ENCODE peak calls at places on chromosome 9, in eight cellular contexts. One of them, this sample, is unnamed.

GRCh38 chr9:86043999-86044398 is 55.4 kb downstream of the GOLM1 start:
- DNase-seq in Peyer's patch: no peak
- DNase-seq in naive thymus-derived CD8-positive, alpha-beta T cell: no peak
- DNase-seq in GDM1: no peak
- DNase-seq in COR-L47: peak; percentile 22
- DNase-seq in kidney tubule cell: no peak
- DNase-seq in T-helper 2 cell: no peak
- DNase-seq in CD8-positive, alpha-beta T cell: no peak
- DNase-seq in this sample: no peak

GRCh38 chr9:89483592-89484474 is 14.1 kb downstream of the SEMA4D start:
- DNase-seq in kidney tubule cell: no peak
- DNase-seq in T-helper 2 cell: peak; percentile 68
- DNase-seq in CD8-positive, alpha-beta T cell: peak; percentile 74
- DNase-seq in COR-L47: no peak
- DNase-seq in Peyer's patch: peak; percentile 94
- DNase-seq in naive thymus-derived CD8-positive, alpha-beta T cell: peak; percentile 75
- DNase-seq in GDM1: no peak
- DNase-seq in this sample: no peak

GRCh38 chr9:129322022-129322621 is 144.1 kb upstream of the IER5L start:
- DNase-seq in T-helper 2 cell: no peak
- DNase-seq in COR-L47: no peak
- DNase-seq in GDM1: no peak
- DNase-seq in naive thymus-derived CD8-positive, alpha-beta T cell: no peak
- DNase-seq in CD8-positive, alpha-beta T cell: no peak
- DNase-seq in kidney tubule cell: no peak
- DNase-seq in Peyer's patch: no peak
- DNase-seq in this sample: no peak

GRCh38 chr9:88922091-88922490 is 69.2 kb upstream of the S1PR3 start:
- DNase-seq in CD8-positive, alpha-beta T cell: peak; percentile 33
- DNase-seq in kidney tubule cell: no peak
- DNase-seq in T-helper 2 cell: peak; percentile 30
- DNase-seq in GDM1: no peak
- DNase-seq in Peyer's patch: peak; percentile 84
- DNase-seq in COR-L47: no peak
- DNase-seq in naive thymus-derived CD8-positive, alpha-beta T cell: peak; percentile 57
- DNase-seq in this sample: no peak

GRCh38 chr9:93057703-93058356 is 671 bp upstream of the SUSD3 start:
- DNase-seq in naive thymus-derived CD8-positive, alpha-beta T cell: no peak
- DNase-seq in T-helper 2 cell: peak; percentile 19
- DNase-seq in kidney tubule cell: no peak
- DNase-seq in CD8-positive, alpha-beta T cell: no peak
- DNase-seq in Peyer's patch: peak; percentile 47
- DNase-seq in GDM1: no peak
- DNase-seq in COR-L47: no peak
- DNase-seq in this sample: no peak

GRCh38 chr9:14415947-14416346 is 102.0 kb upstream of the NFIB start:
- DNase-seq in Peyer's patch: no peak
- DNase-seq in COR-L47: no peak
- DNase-seq in kidney tubule cell: peak; percentile 28
- DNase-seq in T-helper 2 cell: no peak
- DNase-seq in naive thymus-derived CD8-positive, alpha-beta T cell: no peak
- DNase-seq in GDM1: no peak
- DNase-seq in CD8-positive, alpha-beta T cell: no peak
- DNase-seq in this sample: no peak

GRCh38 chr9:27276182-27277030 is 20.5 kb downstream of the EQTN start:
- DNase-seq in T-helper 2 cell: no peak
- DNase-seq in CD8-positive, alpha-beta T cell: no peak
- DNase-seq in Peyer's patch: no peak
- DNase-seq in GDM1: peak; percentile 20
- DNase-seq in naive thymus-derived CD8-positive, alpha-beta T cell: peak; percentile 5
- DNase-seq in COR-L47: peak; percentile 42
- DNase-seq in kidney tubule cell: peak; percentile 67
- DNase-seq in this sample: peak; percentile 38

GRCh38 chr9:34590376-34591090 is 1.0 kb upstream of the CNTFR start:
- DNase-seq in T-helper 2 cell: no peak
- DNase-seq in GDM1: no peak
- DNase-seq in naive thymus-derived CD8-positive, alpha-beta T cell: no peak
- DNase-seq in kidney tubule cell: no peak
- DNase-seq in CD8-positive, alpha-beta T cell: no peak
- DNase-seq in Peyer's patch: peak; percentile 76
- DNase-seq in COR-L47: no peak
- DNase-seq in this sample: no peak

GRCh38 chr9:38662763-38663593 is 42.6 kb upstream of the ANKRD18A start:
- DNase-seq in GDM1: no peak
- DNase-seq in CD8-positive, alpha-beta T cell: no peak
- DNase-seq in T-helper 2 cell: no peak
- DNase-seq in Peyer's patch: no peak
- DNase-seq in kidney tubule cell: no peak
- DNase-seq in COR-L47: no peak
- DNase-seq in naive thymus-derived CD8-positive, alpha-beta T cell: no peak
- DNase-seq in this sample: no peak

GRCh38 chr9:115109486-115109885 is 8.5 kb downstream of the TNC start:
- DNase-seq in T-helper 2 cell: no peak
- DNase-seq in Peyer's patch: no peak
- DNase-seq in GDM1: no peak
- DNase-seq in kidney tubule cell: peak; percentile 98
- DNase-seq in naive thymus-derived CD8-positive, alpha-beta T cell: no peak
- DNase-seq in COR-L47: no peak
- DNase-seq in CD8-positive, alpha-beta T cell: no peak
- DNase-seq in this sample: no peak

GRCh38 chr9:101618693-101619092 is 23.9 kb upstream of the PPP3R2 start:
- DNase-seq in kidney tubule cell: peak; percentile 41
- DNase-seq in naive thymus-derived CD8-positive, alpha-beta T cell: no peak
- DNase-seq in Peyer's patch: no peak
- DNase-seq in CD8-positive, alpha-beta T cell: no peak
- DNase-seq in COR-L47: no peak
- DNase-seq in GDM1: no peak
- DNase-seq in T-helper 2 cell: no peak
- DNase-seq in this sample: no peak

GRCh38 chr9:4541848-4542247 is 51.6 kb downstream of the SLC1A1 start:
- DNase-seq in GDM1: no peak
- DNase-seq in T-helper 2 cell: no peak
- DNase-seq in COR-L47: no peak
- DNase-seq in CD8-positive, alpha-beta T cell: no peak
- DNase-seq in Peyer's patch: no peak
- DNase-seq in naive thymus-derived CD8-positive, alpha-beta T cell: no peak
- DNase-seq in kidney tubule cell: no peak
- DNase-seq in this sample: no peak

GRCh38 chr9:102972780-102973179 is 22.4 kb upstream of the CYLC2 start:
- DNase-seq in T-helper 2 cell: no peak
- DNase-seq in COR-L47: no peak
- DNase-seq in naive thymus-derived CD8-positive, alpha-beta T cell: no peak
- DNase-seq in Peyer's patch: no peak
- DNase-seq in kidney tubule cell: no peak
- DNase-seq in GDM1: no peak
- DNase-seq in CD8-positive, alpha-beta T cell: no peak
- DNase-seq in this sample: no peak

GRCh38 chr9:137375321-137376058 is 47.5 kb downstream of the EXD3 start:
- DNase-seq in COR-L47: no peak
- DNase-seq in naive thymus-derived CD8-positive, alpha-beta T cell: no peak
- DNase-seq in kidney tubule cell: no peak
- DNase-seq in Peyer's patch: no peak
- DNase-seq in CD8-positive, alpha-beta T cell: no peak
- DNase-seq in GDM1: no peak
- DNase-seq in T-helper 2 cell: no peak
- DNase-seq in this sample: no peak

GRCh38 chr9:122348288-122348777 is 22.5 kb upstream of the PTGS1 start:
- DNase-seq in CD8-positive, alpha-beta T cell: no peak
- DNase-seq in naive thymus-derived CD8-positive, alpha-beta T cell: no peak
- DNase-seq in COR-L47: no peak
- DNase-seq in GDM1: peak; percentile 82
- DNase-seq in kidney tubule cell: no peak
- DNase-seq in Peyer's patch: no peak
- DNase-seq in T-helper 2 cell: no peak
- DNase-seq in this sample: no peak

GRCh38 chr9:20884985-20885593 is 146.4 kb downstream of the HACD4 start:
- DNase-seq in COR-L47: peak; percentile 45
- DNase-seq in naive thymus-derived CD8-positive, alpha-beta T cell: peak; percentile 44
- DNase-seq in T-helper 2 cell: peak; percentile 2
- DNase-seq in GDM1: peak; percentile 27
- DNase-seq in Peyer's patch: peak; percentile 81
- DNase-seq in CD8-positive, alpha-beta T cell: peak; percentile 51
- DNase-seq in kidney tubule cell: peak; percentile 48
- DNase-seq in this sample: peak; percentile 16

GRCh38 chr9:764105-764524 is 77.4 kb upstream of the DMRT1 start:
- DNase-seq in T-helper 2 cell: no peak
- DNase-seq in kidney tubule cell: peak; percentile 71
- DNase-seq in naive thymus-derived CD8-positive, alpha-beta T cell: peak; percentile 21
- DNase-seq in CD8-positive, alpha-beta T cell: no peak
- DNase-seq in GDM1: peak; percentile 68
- DNase-seq in Peyer's patch: peak; percentile 85
- DNase-seq in COR-L47: peak; percentile 14
- DNase-seq in this sample: peak; percentile 84

GRCh38 chr9:107492381-107492780 is 2.8 kb upstream of the KLF4 start:
- DNase-seq in Peyer's patch: no peak
- DNase-seq in T-helper 2 cell: no peak
- DNase-seq in GDM1: no peak
- DNase-seq in CD8-positive, alpha-beta T cell: no peak
- DNase-seq in naive thymus-derived CD8-positive, alpha-beta T cell: no peak
- DNase-seq in COR-L47: no peak
- DNase-seq in kidney tubule cell: no peak
- DNase-seq in this sample: no peak

GRCh38 chr9:2502760-2503159 is 118.8 kb upstream of the VLDLR start:
- DNase-seq in T-helper 2 cell: no peak
- DNase-seq in naive thymus-derived CD8-positive, alpha-beta T cell: no peak
- DNase-seq in GDM1: no peak
- DNase-seq in COR-L47: no peak
- DNase-seq in Peyer's patch: no peak
- DNase-seq in kidney tubule cell: peak; percentile 55
- DNase-seq in CD8-positive, alpha-beta T cell: no peak
- DNase-seq in this sample: no peak

GRCh38 chr9:98256632-98257218 is 1.3 kb upstream of the TBC1D2 start:
- DNase-seq in CD8-positive, alpha-beta T cell: peak; percentile 20
- DNase-seq in kidney tubule cell: peak; percentile 21
- DNase-seq in T-helper 2 cell: no peak
- DNase-seq in COR-L47: peak; percentile 8
- DNase-seq in naive thymus-derived CD8-positive, alpha-beta T cell: peak; percentile 40
- DNase-seq in Peyer's patch: no peak
- DNase-seq in GDM1: no peak
- DNase-seq in this sample: peak; percentile 50

GRCh38 chr9:16867571-16868311 is 2.7 kb downstream of the BNC2 start:
- DNase-seq in kidney tubule cell: peak; percentile 70
- DNase-seq in naive thymus-derived CD8-positive, alpha-beta T cell: no peak
- DNase-seq in T-helper 2 cell: no peak
- DNase-seq in GDM1: no peak
- DNase-seq in Peyer's patch: peak; percentile 52
- DNase-seq in COR-L47: no peak
- DNase-seq in CD8-positive, alpha-beta T cell: no peak
- DNase-seq in this sample: no peak

GRCh38 chr9:6006968-6007769 is 8.3 kb downstream of the RANBP6 start:
- DNase-seq in naive thymus-derived CD8-positive, alpha-beta T cell: peak; percentile 91
- DNase-seq in CD8-positive, alpha-beta T cell: peak; percentile 95
- DNase-seq in GDM1: peak; percentile 85
- DNase-seq in COR-L47: peak; percentile 80
- DNase-seq in Peyer's patch: peak; percentile 96
- DNase-seq in kidney tubule cell: peak; percentile 87
- DNase-seq in T-helper 2 cell: peak; percentile 86
- DNase-seq in this sample: peak; percentile 98

GRCh38 chr9:131618071-131618479 is 72.8 kb downstream of the PRRT1B start:
- DNase-seq in GDM1: no peak
- DNase-seq in COR-L47: peak; percentile 30
- DNase-seq in Peyer's patch: no peak
- DNase-seq in T-helper 2 cell: no peak
- DNase-seq in kidney tubule cell: peak; percentile 29
- DNase-seq in CD8-positive, alpha-beta T cell: no peak
- DNase-seq in naive thymus-derived CD8-positive, alpha-beta T cell: no peak
- DNase-seq in this sample: peak; percentile 59

GRCh38 chr9:137534256-137535119 is 15.7 kb downstream of the PNPLA7 start:
- DNase-seq in kidney tubule cell: peak; percentile 57
- DNase-seq in CD8-positive, alpha-beta T cell: no peak
- DNase-seq in COR-L47: peak; percentile 37
- DNase-seq in naive thymus-derived CD8-positive, alpha-beta T cell: no peak
- DNase-seq in GDM1: peak; percentile 25
- DNase-seq in T-helper 2 cell: no peak
- DNase-seq in Peyer's patch: no peak
- DNase-seq in this sample: peak; percentile 63

GRCh38 chr9:16627967-16628366 is 242.5 kb downstream of the BNC2 start:
- DNase-seq in COR-L47: no peak
- DNase-seq in naive thymus-derived CD8-positive, alpha-beta T cell: no peak
- DNase-seq in GDM1: no peak
- DNase-seq in kidney tubule cell: peak; percentile 53
- DNase-seq in T-helper 2 cell: no peak
- DNase-seq in Peyer's patch: no peak
- DNase-seq in CD8-positive, alpha-beta T cell: no peak
- DNase-seq in this sample: no peak